ENCODE peak calls at places on chromosomes 7 and 10, in four cellular contexts. A is fibroblast of mammary gland, L is foreskin fibroblast, H is cardiac fibroblast. F is an unnamed sample.

GRCh38 chr7:12909483-12909882 is 222.1 kb downstream of the ARL4A start:
- DNase-seq in L (no peak), H (no peak), A (no peak), F (no peak)

GRCh38 chr7:5780801-5781496 is 514 bp downstream of the RNF216 start:
- DNase-seq in L (peak; percentile 67), A (peak; percentile 19), H (peak; percentile 35), F (peak; percentile 20)

GRCh38 chr10:75451927-75452326 is 20.5 kb downstream of the LRMDA start:
- DNase-seq in L (no peak), A (no peak), H (no peak), F (no peak)

GRCh38 chr10:48448796-48449195 is 142.3 kb downstream of the MAPK8 start:
- DNase-seq in A (peak; percentile 86), L (peak; percentile 86), H (no peak), F (peak; percentile 81)

GRCh38 chr10:118926018-118926417 is 103.5 kb upstream of the NANOS1 start:
- DNase-seq in L (no peak), A (no peak), H (no peak), F (no peak)

GRCh38 chr10:109207361-109207760 is 716.0 kb downstream of the XPNPEP1 start:
- DNase-seq in H (no peak), A (no peak), L (no peak), F (no peak)

GRCh38 chr7:80172387-80172786 is 37.8 kb downstream of the GNAI1 start:
- DNase-seq in A (no peak), H (no peak), L (no peak), F (no peak)

GRCh38 chr7:100363098-100363497 is 5.2 kb downstream of the PILRB start:
- DNase-seq in H (no peak), A (no peak), L (no peak), F (no peak)

GRCh38 chr7:149245244-149245643 is 5.8 kb downstream of the ZNF212 start:
- DNase-seq in L (peak; percentile 28), A (peak; percentile 11), H (no peak), F (peak; percentile 78)

GRCh38 chr7:112749775-112750174 is 40.4 kb downstream of the TMEM168 start:
- DNase-seq in H (no peak), L (no peak), A (no peak), F (no peak)
- TF ChIP-seq CTCF in H (no peak), L (no peak), A (no peak), F (peak; percentile 32)

GRCh38 chr7:134478707-134479106 is 19.8 kb upstream of the AKR1B1 start:
- DNase-seq in A (peak; percentile 43), L (peak; percentile 47), H (no peak), F (no peak)
- TF ChIP-seq CTCF in A (peak; percentile 66), L (peak; percentile 13), H (peak; percentile 51), F (peak; percentile 74)

GRCh38 chr10:53580465-53580864 is 807.9 kb upstream of the MBL2 start:
- DNase-seq in H (no peak), A (no peak), L (no peak), F (no peak)
- TF ChIP-seq CTCF in H (no peak), A (no peak), L (no peak), F (no peak)

GRCh38 chr10:93784059-93784458 is 26.3 kb downstream of the LGI1 start:
- DNase-seq in A (no peak), H (no peak), L (no peak), F (no peak)
- TF ChIP-seq CTCF in A (no peak), H (no peak), L (no peak), F (no peak)

GRCh38 chr7:68158686-68159255 is 1162.1 kb downstream of the TYW1 start:
- DNase-seq in H (no peak), A (no peak), L (no peak), F (no peak)
- TF ChIP-seq CTCF in H (no peak), A (no peak), L (no peak), F (no peak)

GRCh38 chr10:11036424-11037011 is 18.8 kb downstream of the CELF2 start:
- DNase-seq in H (peak; percentile 69), L (peak; percentile 86), A (peak; percentile 78), F (peak; percentile 35)
- TF ChIP-seq CTCF in H (peak; percentile 58), L (peak; percentile 63), A (peak; percentile 76), F (peak; percentile 88)

GRCh38 chr10:15244635-15245197 is 76.2 kb upstream of the NMT2 start:
- DNase-seq in A (no peak), H (no peak), L (no peak), F (no peak)

DNA sequence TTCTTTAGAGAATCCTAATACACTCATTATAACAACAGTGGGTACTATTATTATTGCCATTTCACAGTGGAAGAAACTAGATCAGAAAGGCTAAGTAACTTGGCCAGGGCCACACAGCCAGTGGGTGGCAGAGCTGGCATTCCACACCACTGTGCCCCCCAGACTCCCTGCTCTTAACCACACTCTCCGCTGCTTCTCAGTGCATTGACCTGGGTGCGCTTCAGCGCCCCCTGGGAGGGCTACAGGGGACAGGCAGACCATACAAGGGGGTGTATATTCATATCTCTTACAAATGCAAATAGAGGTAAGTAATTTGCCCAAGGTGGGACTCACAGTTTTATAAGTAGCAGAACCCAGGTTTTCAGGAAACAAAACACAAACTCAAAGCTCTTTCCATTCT is 77.0 kb upstream of the NMT2 start:
- DNase-seq in H (peak; percentile 26), L (peak; percentile 16), A (no peak), F (no peak)
- TF ChIP-seq CTCF in H (peak; percentile 30), L (peak; percentile 30), A (peak; percentile 26), F (peak; percentile 49)

DNA sequence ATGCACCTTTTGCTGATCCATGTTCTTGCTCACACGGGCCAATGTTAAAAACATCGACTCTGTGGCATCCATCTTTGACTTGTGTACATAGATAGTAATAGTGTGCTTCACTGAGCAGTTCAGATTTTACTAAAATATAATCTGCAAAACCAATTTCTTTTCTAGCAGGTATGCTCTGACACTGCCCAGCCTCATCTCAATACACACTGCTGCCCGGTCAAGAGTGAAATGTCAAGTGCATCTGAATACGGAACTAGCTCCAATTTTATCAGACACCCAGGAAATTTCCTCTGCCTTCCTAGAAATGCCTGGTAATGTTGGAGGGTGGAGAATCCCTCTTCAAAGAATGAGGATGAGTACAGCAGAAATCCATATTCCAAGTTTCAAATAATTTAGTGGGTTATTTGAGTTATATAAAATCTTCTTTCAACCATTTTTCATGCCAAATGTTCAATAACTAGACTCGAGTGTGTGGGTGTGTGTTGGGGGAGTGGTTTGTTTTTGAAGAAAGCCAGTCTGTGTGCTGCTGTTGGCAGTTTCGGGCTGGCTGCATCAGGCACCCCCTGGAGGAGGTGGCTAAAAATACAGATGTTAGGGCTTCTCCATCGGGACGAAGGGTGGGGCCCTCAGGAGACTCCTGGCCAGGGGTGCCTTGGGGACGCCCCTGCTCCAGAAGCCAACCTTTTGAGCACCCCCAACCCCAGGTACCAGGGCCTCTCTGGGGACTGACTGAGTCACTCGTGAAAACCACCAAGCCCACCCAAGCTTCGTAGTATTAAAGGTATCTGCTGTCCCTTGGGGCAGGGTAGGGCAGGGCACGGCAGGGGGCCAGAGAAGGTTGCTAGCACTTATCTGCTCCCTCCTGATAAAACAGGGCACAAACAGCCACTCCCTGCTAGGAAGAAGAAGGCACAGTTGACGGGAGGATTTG is 15.4 kb downstream of the CTBP2 start:
- DNase-seq in A (peak; percentile 72), H (peak; percentile 70), L (peak; percentile 81), F (peak; percentile 45)
- TF ChIP-seq CTCF in A (peak; percentile 60), H (peak; percentile 67), L (peak; percentile 53), F (peak; percentile 73)

DNA sequence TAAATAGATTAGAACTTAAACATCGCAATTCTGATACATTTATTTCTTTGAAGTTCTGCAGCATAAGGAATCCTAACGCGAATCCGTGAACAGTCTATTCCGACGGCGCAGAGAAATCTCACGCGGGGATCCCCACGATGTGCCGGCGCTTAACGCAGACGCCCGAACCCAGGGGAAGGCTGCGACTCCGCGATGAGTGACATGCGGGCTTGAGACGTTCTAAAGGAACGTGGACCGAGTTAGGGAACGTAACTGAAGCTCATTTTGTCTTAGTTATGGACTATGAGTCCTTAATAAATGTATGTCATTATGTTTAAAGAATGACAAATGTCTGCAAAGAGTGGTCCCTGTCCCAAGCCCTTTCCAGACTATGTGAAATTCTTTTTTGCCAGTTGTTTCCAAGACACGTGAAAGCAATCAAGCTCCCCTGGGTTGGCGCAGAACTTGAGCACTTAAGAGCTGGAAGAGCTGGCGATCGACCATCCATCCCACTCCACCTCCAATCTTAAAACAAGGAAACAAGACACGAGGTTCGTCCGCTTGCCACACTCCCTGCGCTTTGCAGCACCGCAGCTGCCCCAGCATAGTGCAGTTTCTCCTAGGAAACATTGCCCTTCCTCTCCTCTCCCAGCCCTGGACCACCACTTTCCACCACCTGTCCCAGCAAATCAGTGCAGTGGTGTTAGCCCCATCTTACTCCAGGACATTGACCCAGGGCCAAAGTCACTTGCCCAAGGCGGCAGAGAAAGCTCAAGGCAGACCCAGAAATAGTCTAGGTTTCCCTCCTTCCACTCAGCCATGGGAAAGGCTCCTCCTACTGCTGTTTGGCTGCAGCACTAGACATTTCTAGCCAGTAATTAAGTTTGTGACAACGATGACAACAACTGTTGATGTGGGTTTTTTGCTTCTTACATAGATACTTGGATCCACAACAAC is 1.2 kb upstream of the PARD3 start:
- DNase-seq in A (peak; percentile 39), L (peak; percentile 70), H (peak; percentile 54), F (no peak)
- TF ChIP-seq CTCF in A (peak; percentile 8), L (peak; percentile 4), H (no peak), F (no peak)

GRCh38 chr10:89224697-89225443 is 17.8 kb upstream of the CH25H start:
- DNase-seq in H (peak; percentile 45), L (no peak), A (no peak), F (no peak)
- TF ChIP-seq CTCF in H (no peak), L (peak; percentile 27), A (peak; percentile 8), F (no peak)

F was measured in HFFc6.